ENCODE peak calls at places on chromosomes 2 and 18, in seven cellular contexts. One of them, this sample, is unnamed.

GRCh38 chr2:95273911-95274290 is 348 bp upstream of the PROM2 start:
- DNase-seq in Peyer's patch: no peak
- DNase-seq in RWPE2: peak; percentile 51
- DNase-seq in iPS DF 6.9: no peak
- DNase-seq in IMR-90: no peak
- DNase-seq in cardiac muscle cell: no peak
- DNase-seq in heart left ventricle: no peak
- DNase-seq in this sample: no peak

GRCh38 chr2:73107211-73107926 is 5.4 kb downstream of the RAB11FIP5 start:
- DNase-seq in Peyer's patch: no peak
- DNase-seq in RWPE2: no peak
- DNase-seq in iPS DF 6.9: no peak
- DNase-seq in IMR-90: no peak
- DNase-seq in cardiac muscle cell: no peak
- DNase-seq in heart left ventricle: peak; percentile 56
- DNase-seq in this sample: peak; percentile 9

GRCh38 chr2:142853912-142854311 is 23.6 kb upstream of the KYNU start:
- DNase-seq in Peyer's patch: no peak
- DNase-seq in RWPE2: no peak
- DNase-seq in iPS DF 6.9: no peak
- DNase-seq in IMR-90: no peak
- DNase-seq in cardiac muscle cell: no peak
- DNase-seq in heart left ventricle: no peak
- DNase-seq in this sample: no peak

GRCh38 chr2:68653034-68653433 is 9.7 kb downstream of the PROKR1 start:
- DNase-seq in Peyer's patch: no peak
- DNase-seq in RWPE2: no peak
- DNase-seq in iPS DF 6.9: no peak
- DNase-seq in IMR-90: no peak
- DNase-seq in cardiac muscle cell: peak; percentile 28
- DNase-seq in heart left ventricle: no peak
- DNase-seq in this sample: no peak

GRCh38 chr2:181268174-181268867 is 188.9 kb upstream of the ITGA4 start:
- DNase-seq in Peyer's patch: no peak
- DNase-seq in RWPE2: no peak
- DNase-seq in iPS DF 6.9: no peak
- DNase-seq in IMR-90: no peak
- DNase-seq in cardiac muscle cell: no peak
- DNase-seq in heart left ventricle: no peak
- DNase-seq in this sample: no peak

GRCh38 chr18:9653390-9653789 is 39.0 kb upstream of the PPP4R1 start:
- DNase-seq in Peyer's patch: no peak
- DNase-seq in RWPE2: no peak
- DNase-seq in iPS DF 6.9: no peak
- DNase-seq in IMR-90: no peak
- DNase-seq in cardiac muscle cell: peak; percentile 30
- DNase-seq in heart left ventricle: peak; percentile 55
- DNase-seq in this sample: no peak

GRCh38 chr2:223228871-223229270 is 176.9 kb downstream of the KCNE4 start:
- DNase-seq in Peyer's patch: no peak
- DNase-seq in RWPE2: no peak
- DNase-seq in iPS DF 6.9: no peak
- DNase-seq in IMR-90: no peak
- DNase-seq in cardiac muscle cell: no peak
- DNase-seq in heart left ventricle: no peak
- DNase-seq in this sample: no peak

GRCh38 chr2:26627350-26628105 is 13.6 kb downstream of the CIB4 start:
- DNase-seq in Peyer's patch: peak; percentile 41
- DNase-seq in RWPE2: no peak
- DNase-seq in iPS DF 6.9: no peak
- DNase-seq in IMR-90: no peak
- DNase-seq in cardiac muscle cell: no peak
- DNase-seq in heart left ventricle: no peak
- DNase-seq in this sample: no peak

GRCh38 chr2:108998911-108999310 is 9.9 kb upstream of the EDAR start:
- DNase-seq in Peyer's patch: no peak
- DNase-seq in RWPE2: no peak
- DNase-seq in iPS DF 6.9: no peak
- DNase-seq in IMR-90: peak; percentile 19
- DNase-seq in cardiac muscle cell: no peak
- DNase-seq in heart left ventricle: no peak
- DNase-seq in this sample: no peak

GRCh38 chr2:200614249-200614648 is 28.4 kb downstream of the AOX1 start:
- DNase-seq in Peyer's patch: no peak
- DNase-seq in RWPE2: no peak
- DNase-seq in iPS DF 6.9: no peak
- DNase-seq in IMR-90: no peak
- DNase-seq in cardiac muscle cell: no peak
- DNase-seq in heart left ventricle: no peak
- DNase-seq in this sample: no peak

GRCh38 chr2:134301099-134301970 is 47.5 kb downstream of the MGAT5 start:
- DNase-seq in Peyer's patch: no peak
- DNase-seq in RWPE2: no peak
- DNase-seq in iPS DF 6.9: no peak
- DNase-seq in IMR-90: peak; percentile 70
- DNase-seq in cardiac muscle cell: peak; percentile 70
- DNase-seq in heart left ventricle: peak; percentile 39
- DNase-seq in this sample: no peak

GRCh38 chr18:13022644-13023043 is 31.5 kb downstream of the CEP192 start:
- DNase-seq in Peyer's patch: no peak
- DNase-seq in RWPE2: no peak
- DNase-seq in iPS DF 6.9: no peak
- DNase-seq in IMR-90: no peak
- DNase-seq in cardiac muscle cell: no peak
- DNase-seq in heart left ventricle: no peak
- DNase-seq in this sample: no peak

GRCh38 chr18:57410749-57411148 is 24.4 kb upstream of the ONECUT2 start:
- DNase-seq in Peyer's patch: no peak
- DNase-seq in RWPE2: no peak
- DNase-seq in iPS DF 6.9: no peak
- DNase-seq in IMR-90: no peak
- DNase-seq in cardiac muscle cell: no peak
- DNase-seq in heart left ventricle: no peak
- DNase-seq in this sample: no peak

GRCh38 chr2:27078267-27079194 is at the start of gene EMILIN1:
- DNase-seq in Peyer's patch: no peak
- DNase-seq in RWPE2: no peak
- DNase-seq in iPS DF 6.9: no peak
- DNase-seq in IMR-90: peak; percentile 96
- DNase-seq in cardiac muscle cell: peak; percentile 99
- DNase-seq in heart left ventricle: peak; percentile 88
- DNase-seq in this sample: no peak

GRCh38 chr18:8811115-8811514 is 105.8 kb downstream of the MTCL1 start:
- DNase-seq in Peyer's patch: no peak
- DNase-seq in RWPE2: no peak
- DNase-seq in iPS DF 6.9: no peak
- DNase-seq in IMR-90: no peak
- DNase-seq in cardiac muscle cell: no peak
- DNase-seq in heart left ventricle: no peak
- DNase-seq in this sample: no peak

GRCh38 chr2:120731175-120731574 is 4.5 kb upstream of the GLI2 start:
- DNase-seq in Peyer's patch: no peak
- DNase-seq in RWPE2: no peak
- DNase-seq in iPS DF 6.9: no peak
- DNase-seq in IMR-90: no peak
- DNase-seq in cardiac muscle cell: no peak
- DNase-seq in heart left ventricle: no peak
- DNase-seq in this sample: no peak

GRCh38 chr2:200667397-200667796 is 81.6 kb downstream of the AOX1 start:
- DNase-seq in Peyer's patch: no peak
- DNase-seq in RWPE2: no peak
- DNase-seq in iPS DF 6.9: no peak
- DNase-seq in IMR-90: no peak
- DNase-seq in cardiac muscle cell: no peak
- DNase-seq in heart left ventricle: no peak
- DNase-seq in this sample: no peak

GRCh38 chr2:12202301-12202700 is 455.9 kb downstream of the LPIN1 start:
- DNase-seq in Peyer's patch: no peak
- DNase-seq in RWPE2: no peak
- DNase-seq in iPS DF 6.9: no peak
- DNase-seq in IMR-90: peak; percentile 47
- DNase-seq in cardiac muscle cell: peak; percentile 89
- DNase-seq in heart left ventricle: no peak
- DNase-seq in this sample: no peak

GRCh38 chr2:73931531-73932500 is 5.1 kb downstream of the DGUOK start:
- DNase-seq in Peyer's patch: no peak
- DNase-seq in RWPE2: no peak
- DNase-seq in iPS DF 6.9: no peak
- DNase-seq in IMR-90: peak; percentile 69
- DNase-seq in cardiac muscle cell: no peak
- DNase-seq in heart left ventricle: no peak
- DNase-seq in this sample: no peak

GRCh38 chr18:9743200-9744016 is 35.3 kb downstream of the RAB31 start:
- DNase-seq in Peyer's patch: no peak
- DNase-seq in RWPE2: peak; percentile 94
- DNase-seq in iPS DF 6.9: no peak
- DNase-seq in IMR-90: peak; percentile 98
- DNase-seq in cardiac muscle cell: peak; percentile 86
- DNase-seq in heart left ventricle: no peak
- DNase-seq in this sample: no peak

GRCh38 chr2:71798266-71799012 is 345.1 kb downstream of the DYSF start:
- DNase-seq in Peyer's patch: no peak
- DNase-seq in RWPE2: no peak
- DNase-seq in iPS DF 6.9: peak; percentile 67
- DNase-seq in IMR-90: peak; percentile 10
- DNase-seq in cardiac muscle cell: peak; percentile 55
- DNase-seq in heart left ventricle: no peak
- DNase-seq in this sample: no peak

GRCh38 chr18:64276736-64277135 is 127.8 kb upstream of the LINC00305 start:
- DNase-seq in Peyer's patch: no peak
- DNase-seq in RWPE2: no peak
- DNase-seq in iPS DF 6.9: no peak
- DNase-seq in IMR-90: no peak
- DNase-seq in cardiac muscle cell: peak; percentile 22
- DNase-seq in heart left ventricle: no peak
- DNase-seq in this sample: no peak

GRCh38 chr2:197927994-197928393 is 123.6 kb downstream of the PLCL1 start:
- DNase-seq in Peyer's patch: no peak
- DNase-seq in RWPE2: no peak
- DNase-seq in iPS DF 6.9: no peak
- DNase-seq in IMR-90: no peak
- DNase-seq in cardiac muscle cell: no peak
- DNase-seq in heart left ventricle: no peak
- DNase-seq in this sample: no peak
- H3K27me3 ChIP-seq in Peyer's patch: no peaks in the 10 kb centered on the region
- H3K27me3 ChIP-seq in RWPE2: no peaks in the 10 kb centered on the region
- H3K27me3 ChIP-seq in iPS DF 6.9: no peaks in the 10 kb centered on the region
- H3K27me3 ChIP-seq in IMR-90: no peaks in the 10 kb centered on the region
- H3K27me3 ChIP-seq in cardiac muscle cell: peaks cover 23% of the 10 kb centered on the region
- H3K27me3 ChIP-seq in heart left ventricle: no peaks in the 10 kb centered on the region
- H3K27me3 ChIP-seq in this sample: no peaks in the 10 kb centered on the region

GRCh38 chr2:189579585-189579984 is 1.0 kb downstream of the SLC40A1 start:
- DNase-seq in Peyer's patch: no peak
- DNase-seq in RWPE2: no peak
- DNase-seq in iPS DF 6.9: no peak
- DNase-seq in IMR-90: peak; percentile 20
- DNase-seq in cardiac muscle cell: peak; percentile 66
- DNase-seq in heart left ventricle: no peak
- DNase-seq in this sample: no peak
- H3K4me3 ChIP-seq in Peyer's patch: peak overlapping the region; percentile 53
- H3K4me3 ChIP-seq in RWPE2: no peak overlapping the region
- H3K4me3 ChIP-seq in iPS DF 6.9: no peak overlapping the region
- H3K4me3 ChIP-seq in IMR-90: no peak overlapping the region
- H3K4me3 ChIP-seq in cardiac muscle cell: no peak overlapping the region
- H3K4me3 ChIP-seq in heart left ventricle: peak overlapping the region; percentile 80
- H3K4me3 ChIP-seq in this sample: peak overlapping the region; percentile 71

GRCh38 chr2:28390857-28391563 is 1.6 kb upstream of the FOSL2 start:
- DNase-seq in Peyer's patch: peak; percentile 92
- DNase-seq in RWPE2: no peak
- DNase-seq in iPS DF 6.9: no peak
- DNase-seq in IMR-90: no peak
- DNase-seq in cardiac muscle cell: peak; percentile 93
- DNase-seq in heart left ventricle: peak; percentile 89
- DNase-seq in this sample: no peak

GRCh38 chr2:28392297-28393114 is at the start of gene FOSL2:
- DNase-seq in Peyer's patch: peak; percentile 96
- DNase-seq in RWPE2: peak; percentile 97
- DNase-seq in iPS DF 6.9: peak; percentile 95
- DNase-seq in IMR-90: peak; percentile 100
- DNase-seq in cardiac muscle cell: peak; percentile 100
- DNase-seq in heart left ventricle: peak; percentile 98
- DNase-seq in this sample: peak; percentile 90

GRCh38 chr2:28389399-28390240 is 3.0 kb upstream of the FOSL2 start:
- DNase-seq in Peyer's patch: peak; percentile 41
- DNase-seq in RWPE2: no peak
- DNase-seq in iPS DF 6.9: no peak
- DNase-seq in IMR-90: no peak
- DNase-seq in cardiac muscle cell: no peak
- DNase-seq in heart left ventricle: no peak
- DNase-seq in this sample: peak; percentile 30

GRCh38 chr2:28391564-28392296 is 928 bp upstream of the FOSL2 start:
- DNase-seq in Peyer's patch: peak; percentile 98
- DNase-seq in RWPE2: peak; percentile 88
- DNase-seq in iPS DF 6.9: no peak
- DNase-seq in IMR-90: peak; percentile 79
- DNase-seq in cardiac muscle cell: peak; percentile 95
- DNase-seq in heart left ventricle: peak; percentile 96
- DNase-seq in this sample: peak; percentile 58

GRCh38 chr2:28390241-28390856 is 2.3 kb upstream of the FOSL2 start:
- DNase-seq in Peyer's patch: peak; percentile 92
- DNase-seq in RWPE2: peak; percentile 93
- DNase-seq in iPS DF 6.9: no peak
- DNase-seq in IMR-90: peak; percentile 91
- DNase-seq in cardiac muscle cell: peak; percentile 98
- DNase-seq in heart left ventricle: peak; percentile 92
- DNase-seq in this sample: peak; percentile 81
- H3K27me3 ChIP-seq in Peyer's patch: no peaks in the 10 kb centered on the region
- H3K27me3 ChIP-seq in RWPE2: no peaks in the 10 kb centered on the region
- H3K27me3 ChIP-seq in iPS DF 6.9: peaks cover 29% of the 10 kb centered on the region
- H3K27me3 ChIP-seq in IMR-90: no peaks in the 10 kb centered on the region
- H3K27me3 ChIP-seq in cardiac muscle cell: peaks cover 14% of the 10 kb centered on the region
- H3K27me3 ChIP-seq in heart left ventricle: no peaks in the 10 kb centered on the region
- H3K27me3 ChIP-seq in this sample: no peaks in the 10 kb centered on the region

GRCh38 chr2:70132244-70133126 is 45.2 kb downstream of the PCBP1 start:
- DNase-seq in Peyer's patch: no peak
- DNase-seq in RWPE2: no peak
- DNase-seq in iPS DF 6.9: no peak
- DNase-seq in IMR-90: peak; percentile 63
- DNase-seq in cardiac muscle cell: peak; percentile 60
- DNase-seq in heart left ventricle: peak; percentile 50
- DNase-seq in this sample: peak; percentile 69

GRCh38 chr2:70127920-70128444 is 40.7 kb downstream of the PCBP1 start:
- DNase-seq in Peyer's patch: no peak
- DNase-seq in RWPE2: no peak
- DNase-seq in iPS DF 6.9: no peak
- DNase-seq in IMR-90: no peak
- DNase-seq in cardiac muscle cell: no peak
- DNase-seq in heart left ventricle: no peak
- DNase-seq in this sample: no peak

GRCh38 chr2:70133521-70134348 is 46.5 kb downstream of the PCBP1 start:
- DNase-seq in Peyer's patch: no peak
- DNase-seq in RWPE2: no peak
- DNase-seq in iPS DF 6.9: no peak
- DNase-seq in IMR-90: no peak
- DNase-seq in cardiac muscle cell: peak; percentile 65
- DNase-seq in heart left ventricle: no peak
- DNase-seq in this sample: peak; percentile 23

DNA sequence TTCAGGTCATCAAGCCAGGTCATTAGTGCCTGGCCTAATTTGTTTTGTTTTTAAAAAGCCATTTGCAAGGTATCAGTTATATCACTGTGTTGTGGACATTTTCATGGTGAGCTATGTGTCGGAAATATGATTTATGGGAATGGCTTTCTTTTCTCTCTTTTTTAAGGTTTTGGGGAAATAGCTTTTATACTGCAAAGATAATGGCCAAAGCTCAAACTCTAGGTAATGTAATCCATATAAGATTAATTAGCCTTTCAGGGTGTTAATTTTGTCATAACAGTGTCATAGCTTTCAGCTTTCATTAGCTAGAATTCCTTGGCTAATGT is 45.8 kb downstream of the PCBP1 start:
- DNase-seq in Peyer's patch: no peak
- DNase-seq in RWPE2: no peak
- DNase-seq in iPS DF 6.9: no peak
- DNase-seq in IMR-90: no peak
- DNase-seq in cardiac muscle cell: no peak
- DNase-seq in heart left ventricle: no peak
- DNase-seq in this sample: no peak
- H3K4me3 ChIP-seq in Peyer's patch: no peak overlapping the region
- H3K4me3 ChIP-seq in RWPE2: no peak overlapping the region
- H3K4me3 ChIP-seq in iPS DF 6.9: no peak overlapping the region
- H3K4me3 ChIP-seq in IMR-90: no peak overlapping the region
- H3K4me3 ChIP-seq in cardiac muscle cell: no peak overlapping the region
- H3K4me3 ChIP-seq in heart left ventricle: peak overlapping the region; percentile 49
- H3K4me3 ChIP-seq in this sample: peak overlapping the region; percentile 57